ENCODE peak calls at places on chromosomes 11 and 22, in four cellular contexts. P is HCT116, O is mesenchymal stem cell, W is H1. V is an unnamed sample. For H3K4me1, the result is how much of the 10 kb centered on the place peaks cover.

GRCh38 chr11:27266125-27266524 is 96.9 kb downstream of the CCDC34 start:
- DNase-seq in W (no peak), P (no peak), O (no peak), V (no peak)

GRCh38 chr11:118708296-118708695 is 28.8 kb upstream of the TREH start:
- DNase-seq in P (no peak), W (no peak), O (no peak), V (no peak)

GRCh38 chr22:37412445-37413250 is 14.6 kb downstream of the ELFN2 start:
- DNase-seq in O (no peak), W (no peak), P (no peak), V (peak)

GRCh38 chr11:134236834-134237556 is 12.5 kb downstream of the VPS26B start:
- DNase-seq in O (no peak), W (no peak), P (no peak), V (no peak)

GRCh38 chr11:1450958-1451710 is 35.4 kb downstream of the MOB2 start:
- DNase-seq in P (no peak), W (no peak), O (no peak), V (no peak)

GRCh38 chr11:97890466-97890865 is 1130.3 kb upstream of the CNTN5 start:
- DNase-seq in W (no peak), P (no peak), O (no peak), V (no peak)

GRCh38 chr11:66316849-66317251 is at the start of gene CD248:
- DNase-seq in O (peak), P (no peak), W (no peak), V (no peak)

GRCh38 chr22:20979243-20979809 is 2.8 kb upstream of the LZTR1 start:
- DNase-seq in W (peak), O (peak), P (no peak), V (no peak)

GRCh38 chr11:58629857-58630256 is 7.4 kb downstream of the CNTF start:
- DNase-seq in W (no peak), O (peak), P (peak), V (peak)

GRCh38 chr11:1326435-1327063 is 17.1 kb upstream of the TOLLIP start:
- DNase-seq in O (peak), P (no peak), W (no peak), V (no peak)

GRCh38 chr22:21098099-21098671 is 52.4 kb downstream of the LRRC74B start:
- DNase-seq in W (no peak), O (no peak), P (peak), V (no peak)

GRCh38 chr11:35116762-35117588 is 22.0 kb upstream of the CD44 start:
- DNase-seq in O (no peak), W (no peak), P (no peak), V (no peak)

GRCh38 chr11:67504023-67504949 is 877 bp downstream of the PITPNM1 start:
- DNase-seq in W (peak), P (no peak), O (peak), V (peak)

GRCh38 chr11:84828616-84829015 is 798.5 kb downstream of the DLG2 start:
- DNase-seq in W (no peak), P (no peak), O (no peak), V (no peak)

GRCh38 chr22:22375586-22376351 is 131.2 kb downstream of the VPREB1 start:
- DNase-seq in O (no peak), P (no peak), W (no peak), V (no peak)

DNA sequence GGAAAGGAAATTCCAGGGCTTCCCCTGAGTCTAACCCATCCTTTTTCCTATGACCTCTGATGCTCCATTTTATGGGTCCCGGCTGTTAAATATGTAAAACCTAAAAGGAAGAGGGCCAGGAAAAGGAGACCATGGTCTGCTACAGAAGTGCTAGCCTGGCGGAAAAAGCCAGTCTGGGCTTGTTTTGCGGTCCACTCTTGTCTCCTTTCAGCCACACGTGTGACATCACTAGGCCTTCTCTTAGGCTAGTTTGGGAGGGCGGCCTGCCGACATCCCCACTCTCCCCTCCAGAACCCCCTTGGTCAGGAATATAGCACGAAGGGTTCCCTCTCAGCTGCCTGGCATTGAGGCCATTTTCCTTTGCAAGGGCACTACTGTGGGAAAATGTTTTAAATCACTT is 86.8 kb downstream of the UBASH3B start:
- DNase-seq in W (no peak), O (peak), P (no peak), V (no peak)
- H3K4me1 ChIP-seq in W (under half), O (under half), P (under half), V (under half)

DNA sequence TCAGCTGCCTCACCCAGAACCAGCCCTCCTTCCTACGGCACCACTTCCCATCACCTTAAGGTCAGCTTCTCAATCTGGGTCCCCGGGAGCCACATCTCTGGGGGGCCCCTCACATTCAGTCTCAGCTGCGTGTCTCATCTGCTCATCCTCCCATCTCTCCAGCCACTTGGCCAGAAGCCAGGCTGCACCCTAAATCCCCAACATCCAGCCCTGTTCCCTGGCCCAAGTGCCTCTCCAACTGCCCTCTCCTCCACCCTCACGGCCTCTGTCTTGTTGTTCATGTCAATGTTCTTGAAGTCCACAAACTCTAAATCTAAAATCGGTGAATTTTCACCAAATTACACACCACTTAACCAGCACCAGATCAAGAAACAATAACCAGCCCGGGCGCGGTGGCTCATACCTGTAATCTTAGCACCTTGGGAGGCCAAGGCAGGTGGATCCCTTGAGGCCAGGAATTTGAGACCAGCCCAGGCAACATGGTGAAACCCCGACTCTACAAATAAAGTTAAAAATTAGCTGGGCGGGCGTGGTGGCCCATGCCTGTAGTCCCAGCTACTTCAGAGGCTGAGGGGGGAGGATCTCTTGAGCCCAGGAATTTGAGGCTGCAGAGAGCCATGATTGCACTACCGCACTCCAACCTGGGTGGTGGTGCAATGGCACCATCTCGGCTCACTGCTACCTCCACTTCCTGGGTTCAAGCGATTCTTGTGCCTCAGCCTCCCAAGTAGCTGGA is 33.7 kb downstream of the A4GALT start:
- DNase-seq in W (no peak), O (no peak), P (no peak), V (no peak)
- H3K27ac ChIP-seq in W (no peak), O (peak), P (no peak), V (no peak)

GRCh38 chr22:50739894-50740293 is 1.9 kb downstream of the ACR start:
- DNase-seq in P (no peak), W (no peak), O (no peak), V (no peak)
- H3K9ac ChIP-seq in P (no peak), W (no peak), O (no peak), V (no peak)

GRCh38 chr11:75155570-75156422 is 4.9 kb downstream of the SLCO2B1 start:
- DNase-seq in W (no peak), O (peak), P (no peak), V (no peak)
- H3K4me1 ChIP-seq in W (under half), O (under half), P (under half), V (under half)

DNA sequence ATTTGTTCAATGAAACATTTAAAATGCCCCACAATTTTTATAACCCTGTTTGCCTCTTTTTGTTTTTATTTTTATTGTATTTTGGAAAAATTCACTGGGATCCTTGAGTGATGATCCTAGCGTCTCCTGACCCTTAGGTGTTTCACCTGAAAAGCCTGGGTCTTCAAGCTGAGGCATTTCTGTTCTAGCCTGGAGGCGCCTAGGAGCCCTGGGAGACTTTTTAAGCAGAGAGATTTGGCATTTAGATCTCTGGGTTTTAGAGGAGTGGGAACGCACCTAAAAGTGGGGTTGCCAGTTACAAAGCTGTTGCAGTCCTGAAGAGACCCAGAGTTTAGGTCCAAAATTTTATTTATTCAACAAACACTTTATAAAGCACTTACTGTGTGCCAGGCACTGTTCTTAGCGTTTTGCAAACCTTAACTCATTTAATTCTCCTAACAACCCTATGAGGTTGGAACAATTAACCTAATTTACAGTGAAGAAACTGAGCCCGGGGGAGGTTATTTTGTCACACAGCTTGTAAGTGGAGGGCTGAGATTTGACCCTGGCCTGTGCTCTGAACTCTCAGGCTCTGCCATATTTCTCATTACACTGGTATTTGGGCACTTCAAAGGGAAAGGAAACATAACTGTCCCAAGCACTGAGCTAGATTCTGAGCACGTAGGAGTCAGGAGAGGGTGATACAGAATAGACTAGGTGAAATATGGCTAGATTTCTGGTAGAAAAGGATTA is 834 bp upstream of the FADS1 start:
- DNase-seq in W (no peak), O (no peak), P (no peak), V (peak)
- H3K27ac ChIP-seq in W (no peak), O (peak), P (peak), V (peak)

DNA sequence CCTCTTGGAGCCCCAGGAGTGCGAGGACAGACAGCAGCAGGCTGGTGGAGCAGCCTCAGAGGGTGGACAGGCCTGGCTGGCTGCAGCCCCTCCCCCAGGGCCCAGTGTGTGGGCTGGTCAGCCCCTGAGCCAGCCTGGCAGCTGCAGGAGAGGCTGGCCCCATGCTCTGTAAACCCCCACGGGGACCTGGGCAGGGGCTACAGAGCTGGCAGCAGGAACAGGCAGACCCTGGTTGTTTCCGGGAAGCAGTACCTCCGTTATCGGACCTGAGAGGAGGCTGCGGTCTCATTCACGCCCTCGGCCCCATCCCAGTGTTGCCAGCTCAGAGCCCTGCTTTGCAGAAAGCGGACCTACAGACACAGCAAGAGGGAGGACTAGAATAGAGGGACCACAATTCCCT is 38.5 kb upstream of the COMT start:
- DNase-seq in P (no peak), O (no peak), W (no peak), V (no peak)
- H3K9ac ChIP-seq in P (no peak), O (no peak), W (no peak), V (no peak)